ENCODE peak calls at places on chromosomes 5 and 9, in ten cellular contexts. N is NB4, K is fibroblast of mammary gland, Z is fibroblast of pulmonary artery, E is tibial nerve, X is epithelial cell of proximal tubule, S is BJ, Y is body of pancreas, D is astrocyte, G is foreskin fibroblast. M is an unnamed sample.

GRCh38 chr5:118405650-118406061 is 582.7 kb downstream of the DTWD2 start:
- DNase-seq in E (no peak), G (no peak), Z (no peak), Y (no peak), K (no peak), X (no peak), S (no peak), N (no peak), D (no peak), M (no peak)

GRCh38 chr5:97547999-97548797 is 365.2 kb upstream of the RIOK2 start:
- DNase-seq in D (no peak), G (no peak), N (no peak), K (peak), S (no peak), E (no peak), Y (no peak), Z (peak), X (no peak), M (no peak)

GRCh38 chr5:67002832-67003231 is 193.8 kb downstream of the CD180 start:
- DNase-seq in G (no peak), K (no peak), X (no peak), Z (no peak), N (no peak), D (no peak), E (no peak), S (no peak), Y (no peak), M (no peak)

GRCh38 chr9:137370865-137371520 is 52.0 kb downstream of the EXD3 start:
- DNase-seq in K (no peak), Z (no peak), D (no peak), G (no peak), N (no peak), X (no peak), S (no peak), E (no peak), Y (peak), M (no peak)

GRCh38 chr5:165573445-165573844 is 2068.0 kb downstream of the MAT2B start:
- DNase-seq in Z (no peak), X (no peak), Y (no peak), K (peak), G (no peak), S (no peak), D (no peak), N (no peak), E (no peak), M (no peak)

GRCh38 chr5:103808464-103809106 is 246.0 kb upstream of the NUDT12 start:
- DNase-seq in Y (peak), K (peak), N (peak), D (peak), S (no peak), G (peak), Z (peak), E (no peak), X (peak), M (peak)

GRCh38 chr9:133716564-133717112 is 21.5 kb downstream of the SARDH start:
- DNase-seq in K (peak), E (no peak), Z (peak), Y (no peak), S (no peak), D (no peak), X (no peak), G (no peak), N (no peak), M (peak)

GRCh38 chr5:157308826-157309465 is 43.0 kb downstream of the CYFIP2 start:
- DNase-seq in Y (no peak), D (no peak), S (no peak), X (no peak), G (no peak), E (no peak), K (peak), Z (no peak), N (peak), M (peak)

GRCh38 chr5:158492850-158493249 is 606.9 kb downstream of the EBF1 start:
- DNase-seq in Z (no peak), S (peak), Y (no peak), G (no peak), D (peak), E (no peak), X (no peak), N (no peak), K (peak), M (peak)

GRCh38 chr5:141692919-141693848 is 11.2 kb upstream of the ARAP3 start:
- DNase-seq in G (no peak), Z (peak), E (no peak), D (peak), N (peak), Y (no peak), S (no peak), K (peak), X (no peak), M (peak)

GRCh38 chr5:54610197-54610898 is 92.8 kb downstream of the SNX18 start:
- DNase-seq in S (no peak), E (no peak), K (no peak), N (peak), D (peak), G (no peak), Y (peak), Z (no peak), X (no peak), M (no peak)

GRCh38 chr9:35397923-35398322 is 92.0 kb upstream of the RUSC2 start:
- DNase-seq in Y (no peak), N (no peak), G (no peak), K (no peak), E (no peak), X (no peak), D (no peak), S (no peak), Z (no peak), M (no peak)

GRCh38 chr5:980941-981340 is 27.7 kb upstream of the NKD2 start:
- DNase-seq in D (peak), E (no peak), N (no peak), X (no peak), Y (no peak), K (no peak), Z (no peak), G (no peak), S (no peak), M (peak)

GRCh38 chr5:27316283-27316675 is 277.9 kb upstream of the CDH9 start:
- DNase-seq in K (peak), S (no peak), D (peak), Y (no peak), X (peak), E (no peak), G (peak), Z (peak), N (no peak), M (peak)

GRCh38 chr5:163381832-163382231 is 55.6 kb upstream of the CCNG1 start:
- DNase-seq in N (no peak), Z (no peak), D (no peak), X (no peak), Y (no peak), E (no peak), S (no peak), G (no peak), K (no peak), M (no peak)

GRCh38 chr9:3980771-3981170 is 319.1 kb downstream of the GLIS3 start:
- DNase-seq in Y (no peak), S (no peak), K (peak), N (no peak), E (no peak), D (peak), Z (peak), G (peak), X (peak), M (peak)

GRCh38 chr5:178149199-178149932 is 4.3 kb downstream of the NHP2 start:
- DNase-seq in X (no peak), E (no peak), Y (no peak), N (no peak), K (peak), S (no peak), Z (no peak), G (no peak), D (peak), M (peak)

GRCh38 chr5:2184563-2185540 is 302.1 kb upstream of the IRX4 start:
- DNase-seq in K (no peak), Y (no peak), N (no peak), S (no peak), X (no peak), E (no peak), G (no peak), Z (no peak), D (no peak), M (no peak)

DNA sequence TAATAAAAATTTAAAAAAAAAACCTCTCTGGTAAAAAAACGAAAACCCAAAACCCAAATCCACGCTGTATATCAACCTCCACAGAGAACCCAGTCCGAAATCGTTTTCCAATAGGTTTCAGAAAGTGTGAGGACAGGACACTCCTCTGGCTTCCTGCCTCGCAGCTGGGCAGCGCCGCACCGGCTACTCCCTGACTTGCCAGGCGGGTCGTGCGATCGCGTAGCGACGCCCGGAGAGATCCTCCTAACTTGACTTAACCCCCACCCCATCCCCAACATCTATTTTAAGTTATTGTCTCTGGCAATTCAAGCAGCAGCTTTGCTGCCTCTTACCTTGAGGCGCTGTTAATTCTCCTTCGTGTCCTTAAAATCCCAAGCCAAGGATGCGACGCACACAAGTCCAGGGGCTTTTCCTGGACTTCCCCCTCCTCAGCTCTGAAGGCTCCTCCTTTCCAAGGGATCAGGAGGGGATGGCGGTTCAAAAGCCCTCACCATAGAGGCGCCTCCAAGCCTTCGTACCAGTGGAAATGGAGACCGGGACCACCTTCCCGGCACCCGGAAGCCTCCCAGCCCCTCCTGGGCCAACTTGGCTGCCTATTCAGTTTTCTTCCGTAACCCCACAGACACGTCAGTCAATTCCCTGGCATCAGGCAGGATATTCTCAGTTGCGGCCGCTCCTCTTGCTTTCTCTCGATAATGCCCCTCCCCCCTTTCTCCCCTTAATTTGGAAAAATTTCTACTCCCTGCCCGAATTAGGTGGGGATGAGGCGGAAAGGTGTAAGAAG is 1639.5 kb upstream of the C9orf72 start:
- DNase-seq in S (no peak), Z (no peak), G (peak), K (no peak), Y (peak), N (no peak), D (no peak), E (no peak), X (no peak), M (no peak)
- H3K4me3 ChIP-seq in S (no peak), Z (peak), G (no peak), K (peak), Y (no peak), N (no peak), D (peak), E (peak), X (peak), M (peak)

GRCh38 chr5:57191986-57192385 is 18.1 kb downstream of the GPBP1 start:
- DNase-seq in Y (no peak), N (no peak), E (no peak), Z (no peak), D (no peak), S (no peak), K (no peak), X (no peak), G (no peak), M (no peak)

GRCh38 chr5:57193757-57194413 is 20.0 kb downstream of the GPBP1 start:
- DNase-seq in N (no peak), S (no peak), E (no peak), Z (no peak), K (no peak), D (no peak), G (no peak), X (no peak), Y (no peak), M (no peak)

GRCh38 chr5:57195060-57195459 is 21.2 kb downstream of the GPBP1 start:
- DNase-seq in D (no peak), N (no peak), S (no peak), Z (no peak), E (no peak), K (no peak), G (no peak), X (no peak), Y (no peak), M (no peak)

GRCh38 chr5:57191163-57191562 is 17.3 kb downstream of the GPBP1 start:
- DNase-seq in Y (no peak), Z (no peak), D (no peak), S (no peak), K (no peak), E (no peak), G (no peak), X (no peak), N (no peak), M (no peak)

DNA sequence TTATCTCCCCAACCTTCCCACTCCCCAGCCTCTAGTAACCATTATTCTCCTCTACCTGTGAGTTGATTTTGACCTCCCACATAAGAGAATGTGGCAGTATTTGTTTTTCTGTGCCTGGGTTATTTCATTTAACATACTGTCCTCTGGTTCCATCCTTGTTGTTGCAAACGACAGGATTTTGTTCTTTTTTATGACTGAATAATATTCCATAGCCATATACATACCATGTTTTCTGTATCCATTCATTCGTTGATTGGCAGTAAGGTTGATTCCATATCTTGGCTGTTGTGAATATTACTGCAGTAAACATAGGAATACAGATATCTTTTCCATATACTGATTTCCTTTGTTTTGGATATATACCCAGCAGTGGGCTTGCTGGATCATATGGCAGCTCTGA is 20.8 kb downstream of the GPBP1 start:
- DNase-seq in E (no peak), S (no peak), Z (no peak), Y (no peak), K (no peak), D (no peak), N (no peak), G (no peak), X (no peak), M (no peak)
- TF ChIP-seq CTCF in E (no peak), S (no peak), Z (no peak), Y (no peak), K (no peak), D (no peak), N (no peak), G (no peak), X (no peak), M (no peak)

DNA sequence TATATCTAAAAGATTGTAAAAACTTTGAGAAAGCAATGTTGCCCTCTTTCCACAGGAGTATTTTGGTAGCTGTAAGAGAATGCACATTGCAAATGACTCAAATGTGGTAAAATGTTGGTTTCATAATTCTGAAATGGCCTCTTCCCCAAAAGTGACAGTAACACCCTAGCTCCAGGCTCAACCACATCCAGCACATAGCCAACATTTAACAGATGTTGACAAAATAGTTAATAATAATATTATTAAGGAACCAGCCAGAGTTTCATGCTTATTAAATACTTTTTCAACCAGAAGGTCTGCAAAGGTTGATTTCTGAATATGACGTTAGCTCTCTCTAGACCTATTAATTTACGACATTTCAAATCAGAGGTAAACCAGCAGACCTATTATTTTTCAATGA is 1.3 kb downstream of the ANXA1 start:
- DNase-seq in N (peak), Z (no peak), E (no peak), X (no peak), D (no peak), S (no peak), G (no peak), Y (no peak), K (peak), M (peak)
- H3K4me3 ChIP-seq in N (peak), Z (peak), E (peak), X (peak), D (peak), S (peak), G (peak), Y (no peak), K (peak), M (peak)

GRCh38 chr9:95116002-95116819 is 201.3 kb downstream of the FANCC start:
- DNase-seq in E (no peak), Z (no peak), S (no peak), X (no peak), N (no peak), Y (peak), G (no peak), D (no peak), K (peak), M (no peak)
- TF ChIP-seq CTCF in E (no peak), Z (peak), S (no peak), X (peak), N (no peak), Y (peak), G (no peak), D (no peak), K (peak), M (no peak)

GRCh38 chr9:1046639-1047604 is 3.2 kb upstream of the DMRT2 start:
- DNase-seq in D (no peak), Y (no peak), S (no peak), N (no peak), E (no peak), G (no peak), X (no peak), K (no peak), Z (no peak), M (no peak)
- H3K4me3 ChIP-seq in D (no peak), Y (no peak), S (no peak), N (no peak), E (no peak), G (no peak), X (no peak), K (no peak), Z (no peak), M (no peak)

GRCh38 chr5:82796643-82797416 is 280.4 kb downstream of the TMEM167A start:
- DNase-seq in X (no peak), D (no peak), N (no peak), Y (no peak), Z (no peak), E (no peak), G (no peak), K (no peak), S (no peak), M (no peak)

GRCh38 chr5:82794876-82795275 is 282.3 kb downstream of the TMEM167A start:
- DNase-seq in K (peak), N (no peak), D (no peak), Y (no peak), G (no peak), S (no peak), X (no peak), E (no peak), Z (no peak), M (no peak)

GRCh38 chr5:82802954-82803353 is 274.2 kb downstream of the TMEM167A start:
- DNase-seq in E (no peak), G (no peak), X (no peak), K (no peak), S (no peak), Y (no peak), D (no peak), Z (no peak), N (no peak), M (no peak)

GRCh38 chr5:82798676-82799075 is 278.5 kb downstream of the TMEM167A start:
- DNase-seq in N (no peak), Z (no peak), D (no peak), S (no peak), K (no peak), Y (no peak), G (no peak), X (no peak), E (no peak), M (no peak)

GRCh38 chr5:82799346-82800077 is 277.7 kb downstream of the TMEM167A start:
- DNase-seq in E (no peak), D (no peak), Y (no peak), Z (no peak), N (no peak), K (no peak), X (no peak), G (no peak), S (no peak), M (no peak)
- TF ChIP-seq CTCF in E (no peak), D (peak), Y (no peak), Z (peak), N (no peak), K (no peak), X (peak), G (no peak), S (no peak), M (no peak)

DNA sequence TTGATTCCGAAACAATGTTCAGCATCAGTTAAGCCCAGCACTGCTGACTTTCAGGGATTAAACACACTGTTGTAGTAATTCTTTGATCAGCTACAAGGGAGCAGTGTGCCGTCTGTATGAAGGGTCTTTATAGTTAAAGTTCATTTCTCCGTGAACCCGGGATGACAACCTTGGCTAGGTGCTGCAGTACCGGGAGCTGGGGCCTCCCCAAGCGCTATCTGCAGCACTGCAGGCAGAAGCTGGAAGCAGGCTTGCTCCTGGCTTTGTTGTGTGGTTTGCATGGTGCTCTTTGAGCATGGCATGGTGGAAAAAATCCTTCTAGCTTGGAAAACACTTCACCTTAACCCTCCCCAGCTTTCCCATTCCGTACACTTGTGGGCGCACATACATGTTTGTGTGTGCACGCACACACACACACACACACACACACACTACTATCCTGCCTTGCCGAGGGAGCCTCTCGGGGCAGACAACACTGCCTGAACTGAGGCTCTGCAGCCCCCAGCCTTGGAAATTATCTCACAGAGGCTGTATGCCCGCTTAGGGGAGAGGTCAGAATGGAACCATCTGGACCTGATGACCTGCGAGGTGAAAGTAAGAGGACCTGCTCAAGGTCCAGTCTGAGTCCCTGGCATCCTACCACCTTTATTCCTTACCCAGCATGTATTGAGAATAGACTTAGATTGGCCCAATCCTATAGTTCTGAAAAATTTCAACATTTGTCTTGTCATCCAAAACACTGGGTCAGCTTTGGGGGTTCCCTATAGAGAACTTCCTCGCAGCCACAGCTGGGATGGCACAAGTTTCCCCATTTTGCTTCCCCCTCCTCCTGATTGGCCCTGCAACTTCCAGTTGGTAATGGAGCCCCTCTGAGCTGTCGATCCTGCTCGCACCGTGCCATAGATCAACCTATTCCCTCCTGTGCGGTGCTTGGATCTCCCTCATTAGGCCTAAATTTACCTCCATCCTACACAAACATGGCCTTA is 10.0 kb downstream of the MVB12B start:
- DNase-seq in D (no peak), G (no peak), Z (no peak), N (peak), E (no peak), K (no peak), S (no peak), X (no peak), Y (peak), M (no peak)
- H3K4me3 ChIP-seq in D (no peak), G (no peak), Z (no peak), N (no peak), E (no peak), K (no peak), S (no peak), X (no peak), Y (no peak), M (no peak)

GRCh38 chr9:75087279-75087823 is 604 bp downstream of the NMRK1 start:
- DNase-seq in Y (peak), Z (peak), N (peak), E (no peak), G (peak), S (no peak), X (no peak), D (peak), K (peak), M (peak)
- TF ChIP-seq CTCF in Y (no peak), Z (no peak), N (no peak), E (no peak), G (no peak), S (peak), X (no peak), D (no peak), K (no peak), M (no peak)

M was measured in fibroblast of the aortic adventitia.